ENCODE peak calls at places on chromosomes 3 and 15, in ten cellular contexts. S, B, N, V, X, M, C, Y, E and G are unnamed samples.
A peak's percentile ranks its signal among the peaks of the same experiment; 100 is the strongest.

GRCh38 chr3:39712413-39713048 is 96.9 kb upstream of the MYRIP start:
- DNase-seq in V (no peak), M (no peak), E (no peak), C (no peak), X (no peak), N (no peak), B (no peak), S (no peak), Y (no peak), G (no peak)

GRCh38 chr3:176078916-176079315 is 1118.4 kb downstream of the TBL1XR1 start:
- DNase-seq in V (no peak), E (no peak), Y (no peak), N (no peak), M (no peak), X (no peak), S (no peak), C (no peak), B (no peak), G (no peak)

GRCh38 chr15:47801522-47801921 is 84.2 kb downstream of the SEMA6D start:
- DNase-seq in Y (no peak), B (no peak), S (no peak), M (no peak), X (no peak), C (no peak), V (no peak), N (no peak), E (no peak), G (no peak)

GRCh38 chr15:71768184-71768583 is 42.2 kb upstream of the NR2E3 start:
- DNase-seq in C (no peak), X (no peak), M (no peak), V (no peak), E (no peak), N (no peak), B (no peak), Y (no peak), S (no peak), G (no peak)

GRCh38 chr3:131025500-131025899 is 1.1 kb downstream of the ASTE1 start:
- DNase-seq in S (no peak), C (no peak), N (no peak), Y (no peak), E (no peak), M (no peak), X (no peak), V (no peak), B (no peak), G (no peak)

GRCh38 chr3:140704733-140705132 is 26.9 kb downstream of the TRIM42 start:
- DNase-seq in V (no peak), C (no peak), M (no peak), X (no peak), E (no peak), N (no peak), S (no peak), Y (no peak), B (no peak), G (no peak)

GRCh38 chr15:98433856-98434255 is 214.5 kb upstream of the IGF1R start:
- DNase-seq in N (no peak), V (no peak), C (no peak), Y (no peak), S (no peak), B (no peak), M (no peak), E (no peak), X (no peak), G (no peak)

GRCh38 chr3:1578105-1578833 is 485.4 kb downstream of the CNTN6 start:
- DNase-seq in X (no peak), B (no peak), Y (no peak), M (no peak), N (no peak), V (no peak), E (no peak), C (no peak), S (no peak), G (peak; percentile 2)

GRCh38 chr3:25906132-25906906 is 116.4 kb downstream of the OXSM start:
- DNase-seq in V (no peak), E (no peak), X (no peak), N (no peak), C (no peak), Y (no peak), B (peak; percentile 28), S (no peak), M (no peak), G (no peak)

GRCh38 chr3:15289661-15290060 is 42.7 kb downstream of the SH3BP5 start:
- DNase-seq in Y (no peak), E (no peak), M (no peak), B (no peak), C (no peak), V (no peak), X (no peak), N (no peak), S (no peak), G (no peak)

GRCh38 chr3:129470861-129471260 is 30.8 kb downstream of the IFT122 start:
- DNase-seq in E (no peak), M (no peak), V (no peak), S (no peak), B (no peak), X (no peak), Y (no peak), N (no peak), C (no peak), G (no peak)

GRCh38 chr15:87045741-87046140 is 966.1 kb downstream of the AGBL1 start:
- DNase-seq in Y (no peak), X (no peak), C (no peak), B (no peak), E (no peak), S (no peak), M (no peak), V (no peak), N (no peak), G (peak; percentile 39)

GRCh38 chr15:28013480-28013879 is 85.6 kb downstream of the OCA2 start:
- DNase-seq in C (no peak), M (no peak), V (no peak), B (no peak), S (no peak), Y (no peak), E (no peak), X (no peak), N (no peak), G (no peak)

GRCh38 chr3:58164916-58165821 is 45.6 kb downstream of the DNASE1L3 start:
- DNase-seq in S (no peak), X (no peak), Y (no peak), M (no peak), V (no peak), B (peak; percentile 66), C (no peak), E (no peak), N (peak; percentile 55), G (peak; percentile 78)

GRCh38 chr3:194548346-194549321 is 61.8 kb upstream of the ATP13A3 start:
- DNase-seq in S (no peak), M (no peak), B (no peak), X (no peak), Y (no peak), E (no peak), N (no peak), V (no peak), C (no peak), G (peak; percentile 68)

GRCh38 chr15:29324746-29325145 is 55.1 kb upstream of the NSMCE3 start:
- DNase-seq in N (no peak), Y (no peak), M (no peak), C (no peak), B (no peak), X (no peak), S (no peak), E (no peak), V (no peak), G (no peak)

GRCh38 chr3:17740703-17741102 is 1.7 kb downstream of the TBC1D5 start:
- DNase-seq in E (no peak), C (peak; percentile 66), N (no peak), M (peak; percentile 61), V (no peak), B (no peak), X (peak; percentile 16), S (no peak), Y (peak; percentile 36), G (peak; percentile 66)
- H3K4me1 ChIP-seq in E (peaks cover 8% of the 10 kb centered on the region), C (peaks cover 25% of the 10 kb centered on the region), N (peaks cover 5% of the 10 kb centered on the region), M (peaks cover 11% of the 10 kb centered on the region), V (peaks cover 25% of the 10 kb centered on the region), B (peaks cover 36% of the 10 kb centered on the region), X (peaks cover 50% of the 10 kb centered on the region), S (peaks cover 21% of the 10 kb centered on the region), Y (peaks cover 28% of the 10 kb centered on the region), G (peaks cover 20% of the 10 kb centered on the region)

DNA sequence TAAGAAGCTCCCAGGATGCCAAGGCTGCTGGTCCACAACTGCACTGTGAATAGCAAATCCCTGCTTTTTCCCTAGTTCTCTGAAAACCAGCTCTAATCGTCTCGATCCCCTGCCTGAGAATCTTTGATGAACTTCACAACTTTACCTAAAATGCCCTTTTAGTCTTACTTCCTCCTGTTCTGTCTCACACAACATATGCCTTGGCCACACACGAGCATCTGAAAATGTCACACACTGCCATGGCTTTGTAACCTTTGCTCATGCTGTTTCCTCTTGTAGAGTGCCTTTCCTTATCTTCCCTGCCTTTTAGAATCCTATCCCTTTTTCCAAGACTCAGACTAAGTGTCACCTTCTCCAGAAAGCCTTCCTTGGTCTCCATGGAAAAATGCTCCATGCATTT is 71.4 kb upstream of the HACD2 start:
- DNase-seq in Y (no peak), E (no peak), C (no peak), V (no peak), B (no peak), M (no peak), S (no peak), N (no peak), X (no peak), G (no peak)
- H3K4me1 ChIP-seq in Y (peaks cover 46% of the 10 kb centered on the region), E (peaks cover 33% of the 10 kb centered on the region), C (peaks cover 15% of the 10 kb centered on the region), V (peaks cover 49% of the 10 kb centered on the region), B (no peaks in the 10 kb centered on the region), M (no peaks in the 10 kb centered on the region), S (peaks cover 45% of the 10 kb centered on the region), N (peaks cover 29% of the 10 kb centered on the region), X (no peaks in the 10 kb centered on the region), G (peaks cover 42% of the 10 kb centered on the region)

GRCh38 chr15:70267879-70268278 is 170.2 kb upstream of the TLE3 start:
- DNase-seq in X (no peak), E (no peak), V (no peak), M (no peak), Y (no peak), C (no peak), S (no peak), N (no peak), B (no peak), G (peak; percentile 57)
- H3K4me1 ChIP-seq in X (no peaks in the 10 kb centered on the region), E (peaks cover 4% of the 10 kb centered on the region), V (peaks cover 57% of the 10 kb centered on the region), M (peaks cover 27% of the 10 kb centered on the region), Y (peaks cover 2% of the 10 kb centered on the region), C (peaks cover 46% of the 10 kb centered on the region), S (peaks cover 35% of the 10 kb centered on the region), N (peaks cover 16% of the 10 kb centered on the region), B (no peaks in the 10 kb centered on the region), G (peaks cover 53% of the 10 kb centered on the region)

DNA sequence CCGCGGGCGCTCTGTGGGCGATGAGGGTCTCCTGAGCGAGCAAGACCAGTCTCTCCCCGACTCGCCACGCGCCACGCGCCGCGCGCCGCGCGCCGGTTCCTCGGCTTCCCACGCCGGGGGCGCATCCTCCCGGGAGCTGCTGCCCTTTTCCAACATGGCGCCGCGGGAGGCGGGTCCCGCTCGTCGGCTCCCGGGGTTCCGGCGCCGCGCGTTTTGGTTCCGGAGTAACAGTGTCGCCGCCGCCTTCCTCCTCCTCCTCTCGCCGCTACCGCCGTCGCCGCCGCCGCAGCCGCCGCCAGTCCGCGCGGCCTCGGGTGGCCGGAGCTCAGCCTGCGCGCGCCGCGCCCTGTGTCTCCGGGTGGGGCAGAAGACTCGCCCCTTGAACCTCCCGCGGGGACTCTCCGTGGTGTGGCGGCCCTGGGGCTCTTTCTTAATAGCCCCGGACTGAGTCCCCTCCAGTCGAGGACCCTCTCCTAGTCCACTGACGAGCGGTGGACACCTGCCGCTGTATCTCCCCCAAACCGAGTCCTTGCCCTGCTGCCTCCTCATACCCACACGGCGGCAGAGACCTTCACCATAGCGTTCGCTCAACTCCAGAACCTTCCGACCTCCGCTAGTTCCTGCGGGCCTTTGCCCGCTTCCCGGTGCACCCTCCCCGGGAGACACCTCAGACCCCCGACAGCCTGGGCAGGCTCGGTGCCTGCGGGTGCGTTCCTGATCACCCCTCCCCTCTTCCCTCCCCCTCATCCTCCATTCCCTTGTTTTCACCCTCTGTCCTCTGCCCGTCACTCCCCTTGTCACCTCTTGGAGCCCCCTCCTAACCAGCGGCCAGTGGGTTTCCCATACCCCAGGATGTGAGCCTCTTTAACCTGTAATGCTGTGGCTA is at the start of gene MAP2K5:
- DNase-seq in V (peak; percentile 10), B (peak; percentile 86), S (peak; percentile 79), Y (peak; percentile 91), C (peak; percentile 74), N (peak; percentile 86), M (no peak), X (peak; percentile 84), E (peak; percentile 87), G (peak; percentile 50)
- H3K4me1 ChIP-seq in V (peaks cover 10% of the 10 kb centered on the region), B (peaks cover 3% of the 10 kb centered on the region), S (peaks cover 19% of the 10 kb centered on the region), Y (peaks cover 18% of the 10 kb centered on the region), C (peaks cover 14% of the 10 kb centered on the region), N (peaks cover 2% of the 10 kb centered on the region), M (peaks cover 5% of the 10 kb centered on the region), X (peaks cover 33% of the 10 kb centered on the region), E (peaks cover 2% of the 10 kb centered on the region), G (peaks cover 8% of the 10 kb centered on the region)